ENCODE peak calls at places on chromosomes 11 and 22, in ten cellular contexts. One of them, this sample, is unnamed.

GRCh38 chr11:133830931-133831907 is 14.1 kb downstream of the SPATA19 start:
- DNase-seq in ecto neural progenitor cell: peak
- DNase-seq in HTR-8/SVneo: no peak
- DNase-seq in upper lobe of right lung: no peak
- DNase-seq in activated T-cell treated with anti-CD3 and anti-CD28 coated beads, Interleukin-2, amount 50 U/mL, for 1 hour: no peak
- DNase-seq in IMR-90: no peak
- DNase-seq in activated CD4-positive, alpha-beta T cell treated with anti-CD3 and anti-CD28 coated beads, Interleukin-2, amount 10 ng/mL, durations not matched to agents 7 days and 5 days: no peak
- DNase-seq in CD4-positive, alpha-beta T cell: no peak
- DNase-seq in activated naive CD8-positive, alpha-beta T cell treated with anti-CD3 and anti-CD28 coated beads, Interleukin-2, amount 50 U/mL, for 24 hours: no peak
- DNase-seq in GM10248: no peak
- DNase-seq in this sample: no peak

GRCh38 chr11:127042445-127042844 is 41.9 kb upstream of the KIRREL3 start:
- DNase-seq in GM10248: no peak
- DNase-seq in IMR-90: peak
- DNase-seq in activated naive CD8-positive, alpha-beta T cell treated with anti-CD3 and anti-CD28 coated beads, Interleukin-2, amount 50 U/mL, for 24 hours: no peak
- DNase-seq in CD4-positive, alpha-beta T cell: no peak
- DNase-seq in HTR-8/SVneo: peak
- DNase-seq in upper lobe of right lung: no peak
- DNase-seq in activated T-cell treated with anti-CD3 and anti-CD28 coated beads, Interleukin-2, amount 50 U/mL, for 1 hour: no peak
- DNase-seq in ecto neural progenitor cell: no peak
- DNase-seq in activated CD4-positive, alpha-beta T cell treated with anti-CD3 and anti-CD28 coated beads, Interleukin-2, amount 10 ng/mL, durations not matched to agents 7 days and 5 days: no peak
- DNase-seq in this sample: no peak

GRCh38 chr11:126542621-126543020 is 187.1 kb downstream of the ST3GAL4 start:
- DNase-seq in IMR-90: no peak
- DNase-seq in ecto neural progenitor cell: no peak
- DNase-seq in HTR-8/SVneo: no peak
- DNase-seq in activated T-cell treated with anti-CD3 and anti-CD28 coated beads, Interleukin-2, amount 50 U/mL, for 1 hour: no peak
- DNase-seq in activated CD4-positive, alpha-beta T cell treated with anti-CD3 and anti-CD28 coated beads, Interleukin-2, amount 10 ng/mL, durations not matched to agents 7 days and 5 days: no peak
- DNase-seq in upper lobe of right lung: no peak
- DNase-seq in activated naive CD8-positive, alpha-beta T cell treated with anti-CD3 and anti-CD28 coated beads, Interleukin-2, amount 50 U/mL, for 24 hours: no peak
- DNase-seq in CD4-positive, alpha-beta T cell: no peak
- DNase-seq in GM10248: no peak
- DNase-seq in this sample: no peak

GRCh38 chr11:2156416-2157182 is 4.4 kb downstream of the INS start:
- DNase-seq in activated naive CD8-positive, alpha-beta T cell treated with anti-CD3 and anti-CD28 coated beads, Interleukin-2, amount 50 U/mL, for 24 hours: peak
- DNase-seq in activated T-cell treated with anti-CD3 and anti-CD28 coated beads, Interleukin-2, amount 50 U/mL, for 1 hour: peak
- DNase-seq in ecto neural progenitor cell: peak
- DNase-seq in HTR-8/SVneo: peak
- DNase-seq in activated CD4-positive, alpha-beta T cell treated with anti-CD3 and anti-CD28 coated beads, Interleukin-2, amount 10 ng/mL, durations not matched to agents 7 days and 5 days: peak
- DNase-seq in IMR-90: peak
- DNase-seq in CD4-positive, alpha-beta T cell: peak
- DNase-seq in upper lobe of right lung: peak
- DNase-seq in GM10248: peak
- DNase-seq in this sample: peak

GRCh38 chr11:1873048-1873812 is 18.5 kb downstream of the PRR33 start:
- DNase-seq in activated CD4-positive, alpha-beta T cell treated with anti-CD3 and anti-CD28 coated beads, Interleukin-2, amount 10 ng/mL, durations not matched to agents 7 days and 5 days: no peak
- DNase-seq in ecto neural progenitor cell: no peak
- DNase-seq in upper lobe of right lung: peak
- DNase-seq in GM10248: no peak
- DNase-seq in activated naive CD8-positive, alpha-beta T cell treated with anti-CD3 and anti-CD28 coated beads, Interleukin-2, amount 50 U/mL, for 24 hours: no peak
- DNase-seq in activated T-cell treated with anti-CD3 and anti-CD28 coated beads, Interleukin-2, amount 50 U/mL, for 1 hour: peak
- DNase-seq in CD4-positive, alpha-beta T cell: no peak
- DNase-seq in IMR-90: peak
- DNase-seq in HTR-8/SVneo: no peak
- DNase-seq in this sample: no peak

GRCh38 chr11:107587306-107587979 is 3.5 kb upstream of the ELMOD1 start:
- DNase-seq in activated T-cell treated with anti-CD3 and anti-CD28 coated beads, Interleukin-2, amount 50 U/mL, for 1 hour: no peak
- DNase-seq in activated naive CD8-positive, alpha-beta T cell treated with anti-CD3 and anti-CD28 coated beads, Interleukin-2, amount 50 U/mL, for 24 hours: no peak
- DNase-seq in IMR-90: peak
- DNase-seq in HTR-8/SVneo: no peak
- DNase-seq in CD4-positive, alpha-beta T cell: no peak
- DNase-seq in activated CD4-positive, alpha-beta T cell treated with anti-CD3 and anti-CD28 coated beads, Interleukin-2, amount 10 ng/mL, durations not matched to agents 7 days and 5 days: no peak
- DNase-seq in upper lobe of right lung: no peak
- DNase-seq in GM10248: no peak
- DNase-seq in ecto neural progenitor cell: no peak
- DNase-seq in this sample: no peak

GRCh38 chr11:70552167-70552435 is 153.8 kb downstream of the CTTN start:
- DNase-seq in ecto neural progenitor cell: no peak
- DNase-seq in HTR-8/SVneo: no peak
- DNase-seq in activated T-cell treated with anti-CD3 and anti-CD28 coated beads, Interleukin-2, amount 50 U/mL, for 1 hour: no peak
- DNase-seq in GM10248: no peak
- DNase-seq in IMR-90: no peak
- DNase-seq in activated naive CD8-positive, alpha-beta T cell treated with anti-CD3 and anti-CD28 coated beads, Interleukin-2, amount 50 U/mL, for 24 hours: no peak
- DNase-seq in upper lobe of right lung: no peak
- DNase-seq in CD4-positive, alpha-beta T cell: no peak
- DNase-seq in activated CD4-positive, alpha-beta T cell treated with anti-CD3 and anti-CD28 coated beads, Interleukin-2, amount 10 ng/mL, durations not matched to agents 7 days and 5 days: no peak
- DNase-seq in this sample: no peak

GRCh38 chr22:41857160-41857859 is 24.4 kb downstream of the SREBF2 start:
- DNase-seq in activated CD4-positive, alpha-beta T cell treated with anti-CD3 and anti-CD28 coated beads, Interleukin-2, amount 10 ng/mL, durations not matched to agents 7 days and 5 days: peak
- DNase-seq in activated T-cell treated with anti-CD3 and anti-CD28 coated beads, Interleukin-2, amount 50 U/mL, for 1 hour: peak
- DNase-seq in GM10248: peak
- DNase-seq in upper lobe of right lung: no peak
- DNase-seq in HTR-8/SVneo: peak
- DNase-seq in ecto neural progenitor cell: peak
- DNase-seq in activated naive CD8-positive, alpha-beta T cell treated with anti-CD3 and anti-CD28 coated beads, Interleukin-2, amount 50 U/mL, for 24 hours: peak
- DNase-seq in CD4-positive, alpha-beta T cell: peak
- DNase-seq in IMR-90: peak
- DNase-seq in this sample: peak

GRCh38 chr11:47248664-47249377 is at the start of gene ACP2:
- DNase-seq in IMR-90: peak
- DNase-seq in activated CD4-positive, alpha-beta T cell treated with anti-CD3 and anti-CD28 coated beads, Interleukin-2, amount 10 ng/mL, durations not matched to agents 7 days and 5 days: peak
- DNase-seq in ecto neural progenitor cell: peak
- DNase-seq in upper lobe of right lung: peak
- DNase-seq in CD4-positive, alpha-beta T cell: peak
- DNase-seq in activated naive CD8-positive, alpha-beta T cell treated with anti-CD3 and anti-CD28 coated beads, Interleukin-2, amount 50 U/mL, for 24 hours: peak
- DNase-seq in HTR-8/SVneo: peak
- DNase-seq in activated T-cell treated with anti-CD3 and anti-CD28 coated beads, Interleukin-2, amount 50 U/mL, for 1 hour: peak
- DNase-seq in GM10248: peak
- DNase-seq in this sample: peak

GRCh38 chr22:44571566-44572413 is 73.8 kb upstream of the RTL6 start:
- DNase-seq in IMR-90: no peak
- DNase-seq in CD4-positive, alpha-beta T cell: no peak
- DNase-seq in activated T-cell treated with anti-CD3 and anti-CD28 coated beads, Interleukin-2, amount 50 U/mL, for 1 hour: peak
- DNase-seq in GM10248: no peak
- DNase-seq in ecto neural progenitor cell: no peak
- DNase-seq in upper lobe of right lung: peak
- DNase-seq in activated naive CD8-positive, alpha-beta T cell treated with anti-CD3 and anti-CD28 coated beads, Interleukin-2, amount 50 U/mL, for 24 hours: no peak
- DNase-seq in activated CD4-positive, alpha-beta T cell treated with anti-CD3 and anti-CD28 coated beads, Interleukin-2, amount 10 ng/mL, durations not matched to agents 7 days and 5 days: no peak
- DNase-seq in HTR-8/SVneo: no peak
- DNase-seq in this sample: no peak

GRCh38 chr22:21568207-21569075 is 927 bp downstream of the UBE2L3 start:
- DNase-seq in upper lobe of right lung: peak
- DNase-seq in HTR-8/SVneo: peak
- DNase-seq in activated T-cell treated with anti-CD3 and anti-CD28 coated beads, Interleukin-2, amount 50 U/mL, for 1 hour: no peak
- DNase-seq in ecto neural progenitor cell: no peak
- DNase-seq in IMR-90: peak
- DNase-seq in activated CD4-positive, alpha-beta T cell treated with anti-CD3 and anti-CD28 coated beads, Interleukin-2, amount 10 ng/mL, durations not matched to agents 7 days and 5 days: peak
- DNase-seq in CD4-positive, alpha-beta T cell: peak
- DNase-seq in activated naive CD8-positive, alpha-beta T cell treated with anti-CD3 and anti-CD28 coated beads, Interleukin-2, amount 50 U/mL, for 24 hours: peak
- DNase-seq in GM10248: peak
- DNase-seq in this sample: no peak

GRCh38 chr11:110087820-110088534 is 5.2 kb upstream of the ZC3H12C start:
- DNase-seq in activated naive CD8-positive, alpha-beta T cell treated with anti-CD3 and anti-CD28 coated beads, Interleukin-2, amount 50 U/mL, for 24 hours: no peak
- DNase-seq in activated CD4-positive, alpha-beta T cell treated with anti-CD3 and anti-CD28 coated beads, Interleukin-2, amount 10 ng/mL, durations not matched to agents 7 days and 5 days: no peak
- DNase-seq in ecto neural progenitor cell: no peak
- DNase-seq in GM10248: no peak
- DNase-seq in CD4-positive, alpha-beta T cell: no peak
- DNase-seq in activated T-cell treated with anti-CD3 and anti-CD28 coated beads, Interleukin-2, amount 50 U/mL, for 1 hour: no peak
- DNase-seq in IMR-90: peak
- DNase-seq in HTR-8/SVneo: peak
- DNase-seq in upper lobe of right lung: no peak
- DNase-seq in this sample: no peak

GRCh38 chr11:122153746-122154145 is 37.7 kb upstream of the BLID start:
- DNase-seq in HTR-8/SVneo: no peak
- DNase-seq in IMR-90: no peak
- DNase-seq in GM10248: no peak
- DNase-seq in activated naive CD8-positive, alpha-beta T cell treated with anti-CD3 and anti-CD28 coated beads, Interleukin-2, amount 50 U/mL, for 24 hours: no peak
- DNase-seq in activated T-cell treated with anti-CD3 and anti-CD28 coated beads, Interleukin-2, amount 50 U/mL, for 1 hour: no peak
- DNase-seq in ecto neural progenitor cell: no peak
- DNase-seq in activated CD4-positive, alpha-beta T cell treated with anti-CD3 and anti-CD28 coated beads, Interleukin-2, amount 10 ng/mL, durations not matched to agents 7 days and 5 days: no peak
- DNase-seq in CD4-positive, alpha-beta T cell: no peak
- DNase-seq in upper lobe of right lung: no peak
- DNase-seq in this sample: no peak

GRCh38 chr22:19201858-19202798 is 23.6 kb upstream of the SLC25A1 start:
- DNase-seq in activated CD4-positive, alpha-beta T cell treated with anti-CD3 and anti-CD28 coated beads, Interleukin-2, amount 10 ng/mL, durations not matched to agents 7 days and 5 days: no peak
- DNase-seq in activated T-cell treated with anti-CD3 and anti-CD28 coated beads, Interleukin-2, amount 50 U/mL, for 1 hour: no peak
- DNase-seq in IMR-90: no peak
- DNase-seq in upper lobe of right lung: no peak
- DNase-seq in CD4-positive, alpha-beta T cell: no peak
- DNase-seq in activated naive CD8-positive, alpha-beta T cell treated with anti-CD3 and anti-CD28 coated beads, Interleukin-2, amount 50 U/mL, for 24 hours: no peak
- DNase-seq in GM10248: no peak
- DNase-seq in HTR-8/SVneo: no peak
- DNase-seq in ecto neural progenitor cell: no peak
- DNase-seq in this sample: no peak

GRCh38 chr22:21992593-21993237 is 10.1 kb upstream of the TOP3B start:
- DNase-seq in activated naive CD8-positive, alpha-beta T cell treated with anti-CD3 and anti-CD28 coated beads, Interleukin-2, amount 50 U/mL, for 24 hours: no peak
- DNase-seq in upper lobe of right lung: no peak
- DNase-seq in CD4-positive, alpha-beta T cell: no peak
- DNase-seq in IMR-90: no peak
- DNase-seq in GM10248: no peak
- DNase-seq in HTR-8/SVneo: no peak
- DNase-seq in ecto neural progenitor cell: no peak
- DNase-seq in activated CD4-positive, alpha-beta T cell treated with anti-CD3 and anti-CD28 coated beads, Interleukin-2, amount 10 ng/mL, durations not matched to agents 7 days and 5 days: no peak
- DNase-seq in activated T-cell treated with anti-CD3 and anti-CD28 coated beads, Interleukin-2, amount 50 U/mL, for 1 hour: no peak
- DNase-seq in this sample: no peak

GRCh38 chr22:29308791-29309262 is 2.4 kb downstream of the GAS2L1 start:
- DNase-seq in activated T-cell treated with anti-CD3 and anti-CD28 coated beads, Interleukin-2, amount 50 U/mL, for 1 hour: peak
- DNase-seq in CD4-positive, alpha-beta T cell: no peak
- DNase-seq in upper lobe of right lung: no peak
- DNase-seq in GM10248: peak
- DNase-seq in HTR-8/SVneo: no peak
- DNase-seq in IMR-90: peak
- DNase-seq in activated CD4-positive, alpha-beta T cell treated with anti-CD3 and anti-CD28 coated beads, Interleukin-2, amount 10 ng/mL, durations not matched to agents 7 days and 5 days: peak
- DNase-seq in ecto neural progenitor cell: no peak
- DNase-seq in activated naive CD8-positive, alpha-beta T cell treated with anti-CD3 and anti-CD28 coated beads, Interleukin-2, amount 50 U/mL, for 24 hours: no peak
- DNase-seq in this sample: peak

GRCh38 chr11:12666905-12667304 is 7.3 kb upstream of the TEAD1 start:
- DNase-seq in upper lobe of right lung: no peak
- DNase-seq in GM10248: no peak
- DNase-seq in ecto neural progenitor cell: no peak
- DNase-seq in IMR-90: no peak
- DNase-seq in activated naive CD8-positive, alpha-beta T cell treated with anti-CD3 and anti-CD28 coated beads, Interleukin-2, amount 50 U/mL, for 24 hours: no peak
- DNase-seq in activated T-cell treated with anti-CD3 and anti-CD28 coated beads, Interleukin-2, amount 50 U/mL, for 1 hour: no peak
- DNase-seq in activated CD4-positive, alpha-beta T cell treated with anti-CD3 and anti-CD28 coated beads, Interleukin-2, amount 10 ng/mL, durations not matched to agents 7 days and 5 days: no peak
- DNase-seq in CD4-positive, alpha-beta T cell: no peak
- DNase-seq in HTR-8/SVneo: no peak
- DNase-seq in this sample: no peak

GRCh38 chr22:46083383-46084350 is 66.7 kb upstream of the PPARA start:
- DNase-seq in IMR-90: no peak
- DNase-seq in CD4-positive, alpha-beta T cell: no peak
- DNase-seq in activated naive CD8-positive, alpha-beta T cell treated with anti-CD3 and anti-CD28 coated beads, Interleukin-2, amount 50 U/mL, for 24 hours: no peak
- DNase-seq in HTR-8/SVneo: no peak
- DNase-seq in activated T-cell treated with anti-CD3 and anti-CD28 coated beads, Interleukin-2, amount 50 U/mL, for 1 hour: no peak
- DNase-seq in upper lobe of right lung: peak
- DNase-seq in GM10248: no peak
- DNase-seq in activated CD4-positive, alpha-beta T cell treated with anti-CD3 and anti-CD28 coated beads, Interleukin-2, amount 10 ng/mL, durations not matched to agents 7 days and 5 days: no peak
- DNase-seq in ecto neural progenitor cell: no peak
- DNase-seq in this sample: no peak

GRCh38 chr11:133928628-133929059 is 28.1 kb downstream of the IGSF9B start:
- DNase-seq in CD4-positive, alpha-beta T cell: peak
- DNase-seq in IMR-90: no peak
- DNase-seq in ecto neural progenitor cell: no peak
- DNase-seq in upper lobe of right lung: no peak
- DNase-seq in activated naive CD8-positive, alpha-beta T cell treated with anti-CD3 and anti-CD28 coated beads, Interleukin-2, amount 50 U/mL, for 24 hours: peak
- DNase-seq in activated T-cell treated with anti-CD3 and anti-CD28 coated beads, Interleukin-2, amount 50 U/mL, for 1 hour: peak
- DNase-seq in GM10248: no peak
- DNase-seq in activated CD4-positive, alpha-beta T cell treated with anti-CD3 and anti-CD28 coated beads, Interleukin-2, amount 10 ng/mL, durations not matched to agents 7 days and 5 days: peak
- DNase-seq in HTR-8/SVneo: no peak
- DNase-seq in this sample: peak

GRCh38 chr11:131592734-131593133 is 222.3 kb downstream of the NTM start:
- DNase-seq in HTR-8/SVneo: no peak
- DNase-seq in IMR-90: no peak
- DNase-seq in activated T-cell treated with anti-CD3 and anti-CD28 coated beads, Interleukin-2, amount 50 U/mL, for 1 hour: no peak
- DNase-seq in activated CD4-positive, alpha-beta T cell treated with anti-CD3 and anti-CD28 coated beads, Interleukin-2, amount 10 ng/mL, durations not matched to agents 7 days and 5 days: no peak
- DNase-seq in CD4-positive, alpha-beta T cell: no peak
- DNase-seq in activated naive CD8-positive, alpha-beta T cell treated with anti-CD3 and anti-CD28 coated beads, Interleukin-2, amount 50 U/mL, for 24 hours: no peak
- DNase-seq in ecto neural progenitor cell: no peak
- DNase-seq in GM10248: no peak
- DNase-seq in upper lobe of right lung: no peak
- DNase-seq in this sample: no peak

GRCh38 chr11:70247042-70247709 is 23.3 kb upstream of the PPFIA1 start:
- DNase-seq in activated CD4-positive, alpha-beta T cell treated with anti-CD3 and anti-CD28 coated beads, Interleukin-2, amount 10 ng/mL, durations not matched to agents 7 days and 5 days: no peak
- DNase-seq in HTR-8/SVneo: no peak
- DNase-seq in GM10248: no peak
- DNase-seq in upper lobe of right lung: no peak
- DNase-seq in activated naive CD8-positive, alpha-beta T cell treated with anti-CD3 and anti-CD28 coated beads, Interleukin-2, amount 50 U/mL, for 24 hours: no peak
- DNase-seq in ecto neural progenitor cell: no peak
- DNase-seq in CD4-positive, alpha-beta T cell: no peak
- DNase-seq in activated T-cell treated with anti-CD3 and anti-CD28 coated beads, Interleukin-2, amount 50 U/mL, for 1 hour: no peak
- DNase-seq in IMR-90: peak
- DNase-seq in this sample: no peak

GRCh38 chr22:43031617-43032016 is 16.7 kb upstream of the PACSIN2 start:
- DNase-seq in IMR-90: no peak
- DNase-seq in activated T-cell treated with anti-CD3 and anti-CD28 coated beads, Interleukin-2, amount 50 U/mL, for 1 hour: no peak
- DNase-seq in CD4-positive, alpha-beta T cell: no peak
- DNase-seq in HTR-8/SVneo: no peak
- DNase-seq in ecto neural progenitor cell: no peak
- DNase-seq in activated naive CD8-positive, alpha-beta T cell treated with anti-CD3 and anti-CD28 coated beads, Interleukin-2, amount 50 U/mL, for 24 hours: no peak
- DNase-seq in upper lobe of right lung: no peak
- DNase-seq in activated CD4-positive, alpha-beta T cell treated with anti-CD3 and anti-CD28 coated beads, Interleukin-2, amount 10 ng/mL, durations not matched to agents 7 days and 5 days: no peak
- DNase-seq in GM10248: no peak
- DNase-seq in this sample: no peak

GRCh38 chr11:74636633-74637184 is 44.3 kb downstream of the POLD3 start:
- DNase-seq in activated T-cell treated with anti-CD3 and anti-CD28 coated beads, Interleukin-2, amount 50 U/mL, for 1 hour: no peak
- DNase-seq in activated naive CD8-positive, alpha-beta T cell treated with anti-CD3 and anti-CD28 coated beads, Interleukin-2, amount 50 U/mL, for 24 hours: no peak
- DNase-seq in upper lobe of right lung: no peak
- DNase-seq in GM10248: no peak
- DNase-seq in ecto neural progenitor cell: no peak
- DNase-seq in IMR-90: peak
- DNase-seq in activated CD4-positive, alpha-beta T cell treated with anti-CD3 and anti-CD28 coated beads, Interleukin-2, amount 10 ng/mL, durations not matched to agents 7 days and 5 days: no peak
- DNase-seq in HTR-8/SVneo: peak
- DNase-seq in CD4-positive, alpha-beta T cell: no peak
- DNase-seq in this sample: no peak

GRCh38 chr11:371051-371450 is 1.8 kb downstream of the B4GALNT4 start:
- DNase-seq in HTR-8/SVneo: no peak
- DNase-seq in activated T-cell treated with anti-CD3 and anti-CD28 coated beads, Interleukin-2, amount 50 U/mL, for 1 hour: no peak
- DNase-seq in upper lobe of right lung: peak
- DNase-seq in IMR-90: no peak
- DNase-seq in activated CD4-positive, alpha-beta T cell treated with anti-CD3 and anti-CD28 coated beads, Interleukin-2, amount 10 ng/mL, durations not matched to agents 7 days and 5 days: no peak
- DNase-seq in activated naive CD8-positive, alpha-beta T cell treated with anti-CD3 and anti-CD28 coated beads, Interleukin-2, amount 50 U/mL, for 24 hours: no peak
- DNase-seq in GM10248: no peak
- DNase-seq in CD4-positive, alpha-beta T cell: no peak
- DNase-seq in ecto neural progenitor cell: no peak
- DNase-seq in this sample: no peak

GRCh38 chr11:78406568-78407196 is 10.9 kb downstream of the GAB2 start:
- DNase-seq in GM10248: no peak
- DNase-seq in HTR-8/SVneo: no peak
- DNase-seq in activated CD4-positive, alpha-beta T cell treated with anti-CD3 and anti-CD28 coated beads, Interleukin-2, amount 10 ng/mL, durations not matched to agents 7 days and 5 days: no peak
- DNase-seq in ecto neural progenitor cell: no peak
- DNase-seq in activated T-cell treated with anti-CD3 and anti-CD28 coated beads, Interleukin-2, amount 50 U/mL, for 1 hour: no peak
- DNase-seq in IMR-90: no peak
- DNase-seq in activated naive CD8-positive, alpha-beta T cell treated with anti-CD3 and anti-CD28 coated beads, Interleukin-2, amount 50 U/mL, for 24 hours: no peak
- DNase-seq in upper lobe of right lung: no peak
- DNase-seq in CD4-positive, alpha-beta T cell: no peak
- DNase-seq in this sample: no peak

GRCh38 chr22:45422237-45422983 is 8.9 kb downstream of the RIBC2 start:
- DNase-seq in HTR-8/SVneo: no peak
- DNase-seq in IMR-90: no peak
- DNase-seq in upper lobe of right lung: peak
- DNase-seq in activated T-cell treated with anti-CD3 and anti-CD28 coated beads, Interleukin-2, amount 50 U/mL, for 1 hour: no peak
- DNase-seq in activated CD4-positive, alpha-beta T cell treated with anti-CD3 and anti-CD28 coated beads, Interleukin-2, amount 10 ng/mL, durations not matched to agents 7 days and 5 days: no peak
- DNase-seq in GM10248: peak
- DNase-seq in CD4-positive, alpha-beta T cell: no peak
- DNase-seq in ecto neural progenitor cell: no peak
- DNase-seq in activated naive CD8-positive, alpha-beta T cell treated with anti-CD3 and anti-CD28 coated beads, Interleukin-2, amount 50 U/mL, for 24 hours: no peak
- DNase-seq in this sample: no peak

GRCh38 chr11:71441251-71441650 is 6.9 kb downstream of the DHCR7 start:
- DNase-seq in IMR-90: no peak
- DNase-seq in GM10248: no peak
- DNase-seq in activated naive CD8-positive, alpha-beta T cell treated with anti-CD3 and anti-CD28 coated beads, Interleukin-2, amount 50 U/mL, for 24 hours: no peak
- DNase-seq in CD4-positive, alpha-beta T cell: no peak
- DNase-seq in HTR-8/SVneo: no peak
- DNase-seq in upper lobe of right lung: no peak
- DNase-seq in activated CD4-positive, alpha-beta T cell treated with anti-CD3 and anti-CD28 coated beads, Interleukin-2, amount 10 ng/mL, durations not matched to agents 7 days and 5 days: no peak
- DNase-seq in ecto neural progenitor cell: no peak
- DNase-seq in activated T-cell treated with anti-CD3 and anti-CD28 coated beads, Interleukin-2, amount 50 U/mL, for 1 hour: no peak
- DNase-seq in this sample: no peak

GRCh38 chr11:46615756-46616155 is 1.3 kb downstream of the HARBI1 start:
- DNase-seq in activated T-cell treated with anti-CD3 and anti-CD28 coated beads, Interleukin-2, amount 50 U/mL, for 1 hour: no peak
- DNase-seq in IMR-90: peak
- DNase-seq in upper lobe of right lung: no peak
- DNase-seq in CD4-positive, alpha-beta T cell: no peak
- DNase-seq in GM10248: no peak
- DNase-seq in activated CD4-positive, alpha-beta T cell treated with anti-CD3 and anti-CD28 coated beads, Interleukin-2, amount 10 ng/mL, durations not matched to agents 7 days and 5 days: no peak
- DNase-seq in ecto neural progenitor cell: no peak
- DNase-seq in HTR-8/SVneo: no peak
- DNase-seq in activated naive CD8-positive, alpha-beta T cell treated with anti-CD3 and anti-CD28 coated beads, Interleukin-2, amount 50 U/mL, for 24 hours: no peak
- DNase-seq in this sample: no peak